ENCODE peak calls at places on chromosomes 16 and 17, in nine cellular contexts. U, I, D, Q, T, Y, B, F and E are unnamed samples.

GRCh38 chr17:28612936-28613872 is 781 bp downstream of the RSKR start:
- DNase-seq in U (peak; percentile 21), I (peak; percentile 52), D (no peak), Q (no peak), T (no peak), Y (no peak), B (peak; percentile 62), F (no peak), E (no peak)

GRCh38 chr16:58306327-58306726 is 11.5 kb upstream of the PRSS54 start:
- DNase-seq in U (peak; percentile 20), I (no peak), D (no peak), Q (no peak), T (peak; percentile 8), Y (peak; percentile 5), B (peak; percentile 45), F (no peak), E (no peak)

GRCh38 chr17:50444841-50445715 is 19.1 kb downstream of the ACSF2 start:
- DNase-seq in U (no peak), I (no peak), D (no peak), Q (no peak), T (no peak), Y (no peak), B (no peak), F (no peak), E (no peak)

GRCh38 chr17:79991140-79991923 is 44.3 kb downstream of the TBC1D16 start:
- DNase-seq in U (peak; percentile 79), I (peak; percentile 96), D (peak; percentile 66), Q (peak; percentile 87), T (peak; percentile 55), Y (peak; percentile 87), B (peak; percentile 79), F (no peak), E (peak; percentile 91)

GRCh38 chr16:49330562-49331201 is 42.9 kb upstream of the C16orf78 start:
- DNase-seq in U (no peak), I (no peak), D (no peak), Q (no peak), T (no peak), Y (no peak), B (no peak), F (no peak), E (no peak)

GRCh38 chr17:76252040-76252954 is 12.0 kb upstream of the RNF157 start:
- DNase-seq in U (no peak), I (peak; percentile 74), D (no peak), Q (no peak), T (no peak), Y (no peak), B (no peak), F (no peak), E (no peak)

GRCh38 chr17:9928601-9929341 is 23.7 kb upstream of the RCVRN start:
- DNase-seq in U (no peak), I (peak; percentile 75), D (no peak), Q (no peak), T (no peak), Y (no peak), B (peak; percentile 59), F (peak; percentile 14), E (peak; percentile 41)

GRCh38 chr17:79777166-79777843 is 643 bp upstream of the CBX2 start:
- DNase-seq in U (no peak), I (no peak), D (no peak), Q (peak; percentile 75), T (no peak), Y (peak; percentile 84), B (peak; percentile 80), F (no peak), E (peak; percentile 66)

GRCh38 chr17:21218831-21219380 is 4.9 kb upstream of the TMEM11 start:
- DNase-seq in U (no peak), I (no peak), D (no peak), Q (no peak), T (no peak), Y (no peak), B (no peak), F (no peak), E (no peak)

GRCh38 chr17:42118545-42118944 is 2.6 kb downstream of the KAT2A start:
- DNase-seq in U (no peak), I (peak; percentile 39), D (no peak), Q (no peak), T (no peak), Y (peak; percentile 48), B (peak; percentile 59), F (no peak), E (no peak)

GRCh38 chr16:7421578-7421977 is 88.9 kb downstream of the RBFOX1 start:
- DNase-seq in U (no peak), I (no peak), D (no peak), Q (no peak), T (no peak), Y (no peak), B (no peak), F (no peak), E (no peak)

GRCh38 chr17:3857261-3858105 is 11.4 kb upstream of the NCBP3 start:
- DNase-seq in U (no peak), I (no peak), D (no peak), Q (no peak), T (no peak), Y (no peak), B (no peak), F (no peak), E (no peak)

GRCh38 chr17:36978810-36979584 is 30.2 kb downstream of the AATF start:
- DNase-seq in U (no peak), I (peak; percentile 41), D (no peak), Q (no peak), T (no peak), Y (no peak), B (no peak), F (no peak), E (no peak)

GRCh38 chr16:23323224-23324030 is 21.3 kb downstream of the SCNN1B start:
- DNase-seq in U (no peak), I (no peak), D (no peak), Q (no peak), T (no peak), Y (no peak), B (no peak), F (no peak), E (no peak)

GRCh38 chr16:71726491-71727319 is 2.2 kb upstream of the PHLPP2 start:
- DNase-seq in U (no peak), I (no peak), D (no peak), Q (no peak), T (no peak), Y (no peak), B (no peak), F (no peak), E (no peak)

GRCh38 chr16:70428178-70428998 is 10.5 kb downstream of the ST3GAL2 start:
- DNase-seq in U (no peak), I (peak; percentile 90), D (peak; percentile 37), Q (no peak), T (peak; percentile 52), Y (no peak), B (peak; percentile 70), F (peak; percentile 87), E (peak; percentile 91)

GRCh38 chr16:51880776-51881175 is 666.2 kb downstream of the TOX3 start:
- DNase-seq in U (no peak), I (peak; percentile 37), D (no peak), Q (no peak), T (no peak), Y (no peak), B (no peak), F (peak; percentile 84), E (no peak)

GRCh38 chr16:67902831-67903230 is 9.8 kb downstream of the PSKH1 start:
- DNase-seq in U (no peak), I (no peak), D (no peak), Q (no peak), T (no peak), Y (no peak), B (no peak), F (no peak), E (no peak)

GRCh38 chr16:53055603-53056527 is 1.1 kb downstream of the CHD9 start:
- DNase-seq in U (no peak), I (peak; percentile 65), D (no peak), Q (no peak), T (no peak), Y (peak; percentile 24), B (peak; percentile 37), F (peak; percentile 47), E (no peak)